ENCODE peak calls at places on chromosome 21, in ten cellular contexts. One of them, this sample, is unnamed.

GRCh38 chr21:14959343-14959742 is 105.5 kb downstream of the NRIP1 start:
- DNase-seq in OCI-LY7: no peak
- DNase-seq in fibroblast of lung: peak; percentile 48
- DNase-seq in IMR-90: peak; percentile 43
- DNase-seq in naive thymus-derived CD4-positive, alpha-beta T cell: no peak
- DNase-seq in breast epithelium: no peak
- DNase-seq in heart left ventricle: no peak
- DNase-seq in aorta: no peak
- DNase-seq in PC-3: no peak
- DNase-seq in SJCRH30: no peak
- DNase-seq in this sample: no peak

GRCh38 chr21:15775291-15775690 is 45.5 kb downstream of the USP25 start:
- DNase-seq in OCI-LY7: no peak
- DNase-seq in fibroblast of lung: peak; percentile 12
- DNase-seq in IMR-90: no peak
- DNase-seq in naive thymus-derived CD4-positive, alpha-beta T cell: no peak
- DNase-seq in breast epithelium: no peak
- DNase-seq in heart left ventricle: no peak
- DNase-seq in aorta: no peak
- DNase-seq in PC-3: no peak
- DNase-seq in SJCRH30: no peak
- DNase-seq in this sample: no peak

GRCh38 chr21:27649746-27650145 is 682.9 kb upstream of the ADAMTS5 start:
- DNase-seq in OCI-LY7: no peak
- DNase-seq in fibroblast of lung: no peak
- DNase-seq in IMR-90: peak; percentile 70
- DNase-seq in naive thymus-derived CD4-positive, alpha-beta T cell: no peak
- DNase-seq in breast epithelium: no peak
- DNase-seq in heart left ventricle: no peak
- DNase-seq in aorta: no peak
- DNase-seq in PC-3: no peak
- DNase-seq in SJCRH30: no peak
- DNase-seq in this sample: no peak

GRCh38 chr21:23968722-23969647 is 1638.3 kb downstream of the MRPL39 start:
- DNase-seq in OCI-LY7: peak; percentile 8
- DNase-seq in fibroblast of lung: peak; percentile 12
- DNase-seq in IMR-90: peak; percentile 26
- DNase-seq in naive thymus-derived CD4-positive, alpha-beta T cell: peak; percentile 81
- DNase-seq in breast epithelium: no peak
- DNase-seq in heart left ventricle: no peak
- DNase-seq in aorta: no peak
- DNase-seq in PC-3: peak; percentile 93
- DNase-seq in SJCRH30: peak; percentile 78
- DNase-seq in this sample: no peak

GRCh38 chr21:37958493-37958892 is 42.2 kb upstream of the KCNJ6 start:
- DNase-seq in OCI-LY7: no peak
- DNase-seq in fibroblast of lung: no peak
- DNase-seq in IMR-90: no peak
- DNase-seq in naive thymus-derived CD4-positive, alpha-beta T cell: no peak
- DNase-seq in breast epithelium: no peak
- DNase-seq in heart left ventricle: no peak
- DNase-seq in aorta: no peak
- DNase-seq in PC-3: no peak
- DNase-seq in SJCRH30: no peak
- DNase-seq in this sample: no peak

GRCh38 chr21:26842976-26843911 is 2.0 kb downstream of the ADAMTS1 start:
- DNase-seq in OCI-LY7: no peak
- DNase-seq in fibroblast of lung: peak; percentile 94
- DNase-seq in IMR-90: peak; percentile 96
- DNase-seq in naive thymus-derived CD4-positive, alpha-beta T cell: peak; percentile 28
- DNase-seq in breast epithelium: peak; percentile 86
- DNase-seq in heart left ventricle: peak; percentile 94
- DNase-seq in aorta: peak; percentile 97
- DNase-seq in PC-3: peak; percentile 96
- DNase-seq in SJCRH30: peak; percentile 99
- DNase-seq in this sample: peak; percentile 89

GRCh38 chr21:32061755-32062154 is 188.9 kb downstream of the HUNK start:
- DNase-seq in OCI-LY7: no peak
- DNase-seq in fibroblast of lung: no peak
- DNase-seq in IMR-90: no peak
- DNase-seq in naive thymus-derived CD4-positive, alpha-beta T cell: no peak
- DNase-seq in breast epithelium: no peak
- DNase-seq in heart left ventricle: no peak
- DNase-seq in aorta: no peak
- DNase-seq in PC-3: no peak
- DNase-seq in SJCRH30: no peak
- DNase-seq in this sample: no peak

GRCh38 chr21:24023936-24024335 is 1583.3 kb downstream of the MRPL39 start:
- DNase-seq in OCI-LY7: no peak
- DNase-seq in fibroblast of lung: peak; percentile 1
- DNase-seq in IMR-90: no peak
- DNase-seq in naive thymus-derived CD4-positive, alpha-beta T cell: no peak
- DNase-seq in breast epithelium: no peak
- DNase-seq in heart left ventricle: no peak
- DNase-seq in aorta: no peak
- DNase-seq in PC-3: peak; percentile 20
- DNase-seq in SJCRH30: no peak
- DNase-seq in this sample: no peak

GRCh38 chr21:26732442-26733221 is 112.6 kb downstream of the ADAMTS1 start:
- DNase-seq in OCI-LY7: peak; percentile 8
- DNase-seq in fibroblast of lung: peak; percentile 40
- DNase-seq in IMR-90: peak; percentile 57
- DNase-seq in naive thymus-derived CD4-positive, alpha-beta T cell: peak; percentile 4
- DNase-seq in breast epithelium: no peak
- DNase-seq in heart left ventricle: peak; percentile 31
- DNase-seq in aorta: peak; percentile 78
- DNase-seq in PC-3: peak; percentile 64
- DNase-seq in SJCRH30: peak; percentile 99
- DNase-seq in this sample: peak; percentile 32

GRCh38 chr21:26845066-26845749 is at the start of gene ADAMTS1:
- DNase-seq in OCI-LY7: no peak
- DNase-seq in fibroblast of lung: peak; percentile 70
- DNase-seq in IMR-90: peak; percentile 92
- DNase-seq in naive thymus-derived CD4-positive, alpha-beta T cell: no peak
- DNase-seq in breast epithelium: peak; percentile 71
- DNase-seq in heart left ventricle: peak; percentile 94
- DNase-seq in aorta: peak; percentile 98
- DNase-seq in PC-3: peak; percentile 76
- DNase-seq in SJCRH30: peak; percentile 92
- DNase-seq in this sample: no peak

GRCh38 chr21:25565272-25566199 is 41.7 kb downstream of the MRPL39 start:
- DNase-seq in OCI-LY7: no peak
- DNase-seq in fibroblast of lung: no peak
- DNase-seq in IMR-90: no peak
- DNase-seq in naive thymus-derived CD4-positive, alpha-beta T cell: no peak
- DNase-seq in breast epithelium: no peak
- DNase-seq in heart left ventricle: no peak
- DNase-seq in aorta: no peak
- DNase-seq in PC-3: no peak
- DNase-seq in SJCRH30: no peak
- DNase-seq in this sample: no peak

GRCh38 chr21:36718951-36719501 is 20.1 kb downstream of the SIM2 start:
- DNase-seq in OCI-LY7: no peak
- DNase-seq in fibroblast of lung: no peak
- DNase-seq in IMR-90: no peak
- DNase-seq in naive thymus-derived CD4-positive, alpha-beta T cell: no peak
- DNase-seq in breast epithelium: peak; percentile 38
- DNase-seq in heart left ventricle: no peak
- DNase-seq in aorta: peak; percentile 61
- DNase-seq in PC-3: peak; percentile 95
- DNase-seq in SJCRH30: peak; percentile 24
- DNase-seq in this sample: peak; percentile 32

GRCh38 chr21:38848187-38848609 is 42.5 kb downstream of the ETS2 start:
- DNase-seq in OCI-LY7: no peak
- DNase-seq in fibroblast of lung: no peak
- DNase-seq in IMR-90: no peak
- DNase-seq in naive thymus-derived CD4-positive, alpha-beta T cell: no peak
- DNase-seq in breast epithelium: no peak
- DNase-seq in heart left ventricle: peak; percentile 65
- DNase-seq in aorta: no peak
- DNase-seq in PC-3: no peak
- DNase-seq in SJCRH30: no peak
- DNase-seq in this sample: no peak

DNA sequence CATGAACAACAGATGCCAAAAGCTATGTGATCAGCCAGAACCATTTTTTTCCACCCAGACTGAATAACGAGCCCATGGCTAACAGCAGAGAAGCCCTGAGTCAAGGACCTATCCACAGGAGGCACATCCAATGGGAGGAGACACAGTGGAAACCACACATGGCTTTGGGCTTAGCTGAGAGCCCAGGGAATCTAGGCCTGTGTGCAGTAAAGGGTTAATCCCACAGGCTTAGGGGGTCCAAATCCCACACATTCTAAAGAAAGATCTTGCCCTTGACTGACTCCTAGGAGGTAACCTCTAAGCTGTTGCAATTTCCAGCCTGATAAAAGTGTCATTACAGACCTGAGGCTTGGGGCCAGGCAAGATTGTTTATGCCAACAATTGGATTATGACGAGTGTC is 194.5 kb downstream of the DSCAM start:
- DNase-seq in OCI-LY7: no peak
- DNase-seq in fibroblast of lung: no peak
- DNase-seq in IMR-90: no peak
- DNase-seq in naive thymus-derived CD4-positive, alpha-beta T cell: no peak
- DNase-seq in breast epithelium: no peak
- DNase-seq in heart left ventricle: no peak
- DNase-seq in aorta: no peak
- DNase-seq in PC-3: no peak
- DNase-seq in SJCRH30: no peak
- DNase-seq in this sample: no peak
- H3K4me1 ChIP-seq in OCI-LY7: no peaks in the 10 kb centered on the region
- H3K4me1 ChIP-seq in fibroblast of lung: no peaks in the 10 kb centered on the region
- H3K4me1 ChIP-seq in IMR-90: no peaks in the 10 kb centered on the region
- H3K4me1 ChIP-seq in naive thymus-derived CD4-positive, alpha-beta T cell: no peaks in the 10 kb centered on the region
- H3K4me1 ChIP-seq in breast epithelium: no peaks in the 10 kb centered on the region
- H3K4me1 ChIP-seq in heart left ventricle: no peaks in the 10 kb centered on the region
- H3K4me1 ChIP-seq in aorta: no peaks in the 10 kb centered on the region
- H3K4me1 ChIP-seq in PC-3: no peaks in the 10 kb centered on the region
- H3K4me1 ChIP-seq in SJCRH30: no peaks in the 10 kb centered on the region
- H3K4me1 ChIP-seq in this sample: no peaks in the 10 kb centered on the region

GRCh38 chr21:34807881-34808568 is 139.2 kb downstream of the CLIC6 start:
- DNase-seq in OCI-LY7: peak; percentile 15
- DNase-seq in fibroblast of lung: peak; percentile 94
- DNase-seq in IMR-90: peak; percentile 94
- DNase-seq in naive thymus-derived CD4-positive, alpha-beta T cell: no peak
- DNase-seq in breast epithelium: no peak
- DNase-seq in heart left ventricle: peak; percentile 41
- DNase-seq in aorta: peak; percentile 77
- DNase-seq in PC-3: peak; percentile 87
- DNase-seq in SJCRH30: peak; percentile 52
- DNase-seq in this sample: peak; percentile 92
- H3K4me1 ChIP-seq in OCI-LY7: peaks cover 18% of the 10 kb centered on the region
- H3K4me1 ChIP-seq in fibroblast of lung: peaks cover 43% of the 10 kb centered on the region
- H3K4me1 ChIP-seq in IMR-90: peaks cover 45% of the 10 kb centered on the region
- H3K4me1 ChIP-seq in naive thymus-derived CD4-positive, alpha-beta T cell: peaks cover 28% of the 10 kb centered on the region
- H3K4me1 ChIP-seq in breast epithelium: no peaks in the 10 kb centered on the region
- H3K4me1 ChIP-seq in heart left ventricle: no peaks in the 10 kb centered on the region
- H3K4me1 ChIP-seq in aorta: no peaks in the 10 kb centered on the region
- H3K4me1 ChIP-seq in PC-3: peaks cover 65% of the 10 kb centered on the region
- H3K4me1 ChIP-seq in SJCRH30: peaks cover 17% of the 10 kb centered on the region
- H3K4me1 ChIP-seq in this sample: peaks cover 36% of the 10 kb centered on the region

DNA sequence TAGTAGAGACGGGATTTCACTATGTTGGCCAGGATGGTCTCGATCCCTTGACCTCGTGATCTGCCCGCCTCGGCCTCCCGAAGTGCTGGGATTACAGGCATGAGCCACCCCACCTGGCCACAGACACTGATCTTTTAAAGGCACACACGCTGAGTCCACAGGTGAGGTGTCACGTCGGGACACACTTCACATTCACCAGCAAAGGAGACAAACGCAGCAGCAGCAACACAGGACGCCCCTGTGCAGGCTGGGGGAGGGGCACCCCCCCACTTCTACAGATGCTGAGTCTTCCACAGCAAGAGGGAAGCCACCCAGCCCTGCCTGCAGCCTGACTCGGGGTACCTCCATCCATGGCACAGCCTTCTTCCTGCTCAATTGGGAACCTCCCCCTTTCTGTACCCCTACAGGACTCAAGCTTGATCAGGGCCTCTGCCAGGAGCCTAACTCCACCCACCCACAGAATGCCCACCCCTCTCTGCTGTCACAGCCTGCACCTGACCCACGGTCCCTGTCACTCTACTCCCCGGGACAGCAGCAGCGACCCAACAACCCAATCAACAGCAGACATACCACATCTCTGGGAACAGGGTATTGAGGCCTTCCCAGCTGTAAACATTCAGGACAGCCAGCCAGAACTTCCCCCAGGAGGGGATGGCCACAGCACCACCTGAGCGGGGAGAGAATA is 9.5 kb downstream of the LSS start:
- DNase-seq in OCI-LY7: no peak
- DNase-seq in fibroblast of lung: no peak
- DNase-seq in IMR-90: no peak
- DNase-seq in naive thymus-derived CD4-positive, alpha-beta T cell: no peak
- DNase-seq in breast epithelium: no peak
- DNase-seq in heart left ventricle: no peak
- DNase-seq in aorta: peak; percentile 55
- DNase-seq in PC-3: no peak
- DNase-seq in SJCRH30: no peak
- DNase-seq in this sample: no peak
- H3K4me1 ChIP-seq in OCI-LY7: no peaks in the 10 kb centered on the region
- H3K4me1 ChIP-seq in fibroblast of lung: no peaks in the 10 kb centered on the region
- H3K4me1 ChIP-seq in IMR-90: no peaks in the 10 kb centered on the region
- H3K4me1 ChIP-seq in naive thymus-derived CD4-positive, alpha-beta T cell: no peaks in the 10 kb centered on the region
- H3K4me1 ChIP-seq in breast epithelium: no peaks in the 10 kb centered on the region
- H3K4me1 ChIP-seq in heart left ventricle: peaks cover 12% of the 10 kb centered on the region
- H3K4me1 ChIP-seq in aorta: no peaks in the 10 kb centered on the region
- H3K4me1 ChIP-seq in PC-3: no peaks in the 10 kb centered on the region
- H3K4me1 ChIP-seq in SJCRH30: no peaks in the 10 kb centered on the region
- H3K4me1 ChIP-seq in this sample: no peaks in the 10 kb centered on the region

DNA sequence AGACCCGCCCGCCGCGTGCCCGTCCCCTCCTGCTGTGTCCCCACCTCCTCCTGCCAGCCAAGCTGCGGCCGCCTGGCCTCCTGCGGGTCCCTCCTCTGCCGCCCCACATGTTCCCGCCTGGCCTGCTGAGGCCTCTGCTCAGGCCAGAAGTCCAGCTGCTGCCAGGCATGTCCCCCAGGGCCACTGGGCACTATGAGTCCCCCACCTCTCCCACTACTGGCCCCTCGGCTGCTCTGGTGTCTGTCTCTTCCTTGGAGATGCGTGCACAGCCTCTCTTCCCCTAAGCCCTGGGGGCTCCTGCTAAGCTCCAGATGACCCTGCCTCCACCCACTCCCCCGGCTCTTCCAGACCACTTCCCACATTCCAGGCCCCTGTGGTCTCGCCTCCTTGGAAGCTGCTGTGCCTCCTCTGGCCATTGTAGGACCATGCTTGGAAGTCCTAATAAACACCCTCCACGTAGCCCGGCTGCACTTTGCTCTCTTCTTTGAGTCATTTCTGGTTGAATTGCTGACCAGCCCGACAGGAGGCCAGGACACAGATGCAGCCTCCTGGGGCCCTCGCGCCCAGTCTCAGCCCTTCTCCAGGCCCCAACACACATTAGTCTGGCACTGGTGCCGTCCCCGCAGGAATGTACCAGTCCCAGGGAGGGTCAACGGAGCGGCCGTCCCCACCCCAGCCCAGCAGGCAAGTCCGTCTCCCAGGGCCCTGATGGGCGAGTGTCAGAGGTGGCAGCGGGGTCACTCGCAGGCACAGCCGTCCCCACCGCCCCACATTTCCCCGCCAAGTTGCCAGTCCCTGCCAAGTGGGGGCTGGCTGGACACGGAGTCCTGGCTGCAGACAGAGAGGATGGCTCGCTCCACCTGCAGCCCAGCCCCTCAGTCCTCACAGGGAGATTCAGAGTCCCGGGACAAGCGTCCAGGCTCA is 1.1 kb downstream of the KRTAP10-12 start:
- DNase-seq in OCI-LY7: no peak
- DNase-seq in fibroblast of lung: no peak
- DNase-seq in IMR-90: no peak
- DNase-seq in naive thymus-derived CD4-positive, alpha-beta T cell: no peak
- DNase-seq in breast epithelium: no peak
- DNase-seq in heart left ventricle: no peak
- DNase-seq in aorta: no peak
- DNase-seq in PC-3: no peak
- DNase-seq in SJCRH30: peak; percentile 24
- DNase-seq in this sample: no peak
- H3K4me1 ChIP-seq in OCI-LY7: no peaks in the 10 kb centered on the region
- H3K4me1 ChIP-seq in fibroblast of lung: no peaks in the 10 kb centered on the region
- H3K4me1 ChIP-seq in IMR-90: no peaks in the 10 kb centered on the region
- H3K4me1 ChIP-seq in naive thymus-derived CD4-positive, alpha-beta T cell: no peaks in the 10 kb centered on the region
- H3K4me1 ChIP-seq in breast epithelium: no peaks in the 10 kb centered on the region
- H3K4me1 ChIP-seq in heart left ventricle: no peaks in the 10 kb centered on the region
- H3K4me1 ChIP-seq in aorta: no peaks in the 10 kb centered on the region
- H3K4me1 ChIP-seq in PC-3: no peaks in the 10 kb centered on the region
- H3K4me1 ChIP-seq in SJCRH30: no peaks in the 10 kb centered on the region
- H3K4me1 ChIP-seq in this sample: no peaks in the 10 kb centered on the region

This sample was measured in foreskin keratinocyte.